ENCODE peak calls at places on chromosome 13, in five cellular contexts. One of them, this sample, is unnamed. For H3K36me3 and H3K27me3, the result is how much of the 10 kb centered on the place peaks cover.

GRCh38 chr13:73000027-73000674 is 58.7 kb upstream of the KLF5 start:
- DNase-seq in body of pancreas: no peak
- DNase-seq in aorta: no peak
- DNase-seq in cardiac muscle cell: peak
- DNase-seq in mammary epithelial cell: peak
- DNase-seq in this sample: no peak

GRCh38 chr13:46523972-46524737 is 28.8 kb upstream of the LRCH1 start:
- DNase-seq in body of pancreas: no peak
- DNase-seq in aorta: no peak
- DNase-seq in cardiac muscle cell: no peak
- DNase-seq in mammary epithelial cell: no peak
- DNase-seq in this sample: peak

GRCh38 chr13:19586904-19587634 is 25.7 kb upstream of the TPTE2 start:
- DNase-seq in body of pancreas: no peak
- DNase-seq in aorta: no peak
- DNase-seq in cardiac muscle cell: no peak
- DNase-seq in mammary epithelial cell: no peak
- DNase-seq in this sample: no peak

GRCh38 chr13:21637296-21637695 is 33.3 kb upstream of the MICU2 start:
- DNase-seq in body of pancreas: peak
- DNase-seq in aorta: no peak
- DNase-seq in cardiac muscle cell: no peak
- DNase-seq in mammary epithelial cell: peak
- DNase-seq in this sample: peak

GRCh38 chr13:79631260-79631659 is 150.3 kb downstream of the NDFIP2 start:
- DNase-seq in body of pancreas: no peak
- DNase-seq in aorta: no peak
- DNase-seq in cardiac muscle cell: no peak
- DNase-seq in mammary epithelial cell: peak
- DNase-seq in this sample: peak

GRCh38 chr13:85108356-85108755 is 690.9 kb downstream of the SLITRK6 start:
- DNase-seq in body of pancreas: no peak
- DNase-seq in aorta: no peak
- DNase-seq in cardiac muscle cell: no peak
- DNase-seq in mammary epithelial cell: peak
- DNase-seq in this sample: no peak

GRCh38 chr13:95784161-95784880 is 107.4 kb downstream of the DNAJC3 start:
- DNase-seq in body of pancreas: no peak
- DNase-seq in aorta: no peak
- DNase-seq in cardiac muscle cell: no peak
- DNase-seq in mammary epithelial cell: peak
- DNase-seq in this sample: peak

GRCh38 chr13:102293723-102294122 is 108.1 kb downstream of the FGF14 start:
- DNase-seq in body of pancreas: no peak
- DNase-seq in aorta: no peak
- DNase-seq in cardiac muscle cell: no peak
- DNase-seq in mammary epithelial cell: no peak
- DNase-seq in this sample: no peak

GRCh38 chr13:72151241-72151640 is 284.2 kb upstream of the DACH1 start:
- DNase-seq in body of pancreas: no peak
- DNase-seq in aorta: no peak
- DNase-seq in cardiac muscle cell: no peak
- DNase-seq in mammary epithelial cell: peak
- DNase-seq in this sample: no peak

GRCh38 chr13:79933389-79933788 is 407.5 kb downstream of the SPRY2 start:
- DNase-seq in body of pancreas: no peak
- DNase-seq in aorta: no peak
- DNase-seq in cardiac muscle cell: no peak
- DNase-seq in mammary epithelial cell: no peak
- DNase-seq in this sample: no peak

GRCh38 chr13:112165712-112166111 is 98.8 kb downstream of the SOX1 start:
- DNase-seq in body of pancreas: no peak
- DNase-seq in aorta: peak
- DNase-seq in cardiac muscle cell: no peak
- DNase-seq in mammary epithelial cell: no peak
- DNase-seq in this sample: no peak

GRCh38 chr13:26517931-26518330 is 39.6 kb upstream of the WASF3 start:
- DNase-seq in body of pancreas: no peak
- DNase-seq in aorta: no peak
- DNase-seq in cardiac muscle cell: no peak
- DNase-seq in mammary epithelial cell: no peak
- DNase-seq in this sample: no peak

GRCh38 chr13:22107549-22107948 is 436.7 kb downstream of the FGF9 start:
- DNase-seq in body of pancreas: peak
- DNase-seq in aorta: no peak
- DNase-seq in cardiac muscle cell: no peak
- DNase-seq in mammary epithelial cell: no peak
- DNase-seq in this sample: no peak

GRCh38 chr13:95676100-95676774 is 702 bp upstream of the DNAJC3 start:
- DNase-seq in body of pancreas: peak
- DNase-seq in aorta: no peak
- DNase-seq in cardiac muscle cell: no peak
- DNase-seq in mammary epithelial cell: peak
- DNase-seq in this sample: peak

GRCh38 chr13:27120811-27121210 is 50.8 kb downstream of the USP12 start:
- DNase-seq in body of pancreas: no peak
- DNase-seq in aorta: no peak
- DNase-seq in cardiac muscle cell: no peak
- DNase-seq in mammary epithelial cell: no peak
- DNase-seq in this sample: no peak

GRCh38 chr13:26557393-26558073 is at the start of gene WASF3:
- DNase-seq in body of pancreas: peak
- DNase-seq in aorta: peak
- DNase-seq in cardiac muscle cell: peak
- DNase-seq in mammary epithelial cell: peak
- DNase-seq in this sample: peak

GRCh38 chr13:47656651-47657050 is 344.4 kb downstream of the SUCLA2 start:
- DNase-seq in body of pancreas: no peak
- DNase-seq in aorta: no peak
- DNase-seq in cardiac muscle cell: no peak
- DNase-seq in mammary epithelial cell: no peak
- DNase-seq in this sample: no peak

GRCh38 chr13:80341771-80342271 is 895 bp upstream of the SPRY2 start:
- DNase-seq in body of pancreas: peak
- DNase-seq in aorta: no peak
- DNase-seq in cardiac muscle cell: peak
- DNase-seq in mammary epithelial cell: no peak
- DNase-seq in this sample: peak

GRCh38 chr13:90105881-90106496 is 1241.5 kb upstream of the MIR17HG start:
- DNase-seq in body of pancreas: no peak
- DNase-seq in aorta: no peak
- DNase-seq in cardiac muscle cell: no peak
- DNase-seq in mammary epithelial cell: no peak
- DNase-seq in this sample: no peak

GRCh38 chr13:24036115-24036514 is 124.4 kb upstream of the SPATA13 start:
- DNase-seq in body of pancreas: no peak
- DNase-seq in aorta: no peak
- DNase-seq in cardiac muscle cell: no peak
- DNase-seq in mammary epithelial cell: no peak
- DNase-seq in this sample: no peak

GRCh38 chr13:36414461-36414860 is 17.8 kb upstream of the CCNA1 start:
- DNase-seq in body of pancreas: no peak
- DNase-seq in aorta: no peak
- DNase-seq in cardiac muscle cell: no peak
- DNase-seq in mammary epithelial cell: no peak
- DNase-seq in this sample: no peak

GRCh38 chr13:101053289-101053688 is 363.0 kb downstream of the NALCN start:
- DNase-seq in body of pancreas: no peak
- DNase-seq in aorta: no peak
- DNase-seq in cardiac muscle cell: no peak
- DNase-seq in mammary epithelial cell: no peak
- DNase-seq in this sample: no peak

DNA sequence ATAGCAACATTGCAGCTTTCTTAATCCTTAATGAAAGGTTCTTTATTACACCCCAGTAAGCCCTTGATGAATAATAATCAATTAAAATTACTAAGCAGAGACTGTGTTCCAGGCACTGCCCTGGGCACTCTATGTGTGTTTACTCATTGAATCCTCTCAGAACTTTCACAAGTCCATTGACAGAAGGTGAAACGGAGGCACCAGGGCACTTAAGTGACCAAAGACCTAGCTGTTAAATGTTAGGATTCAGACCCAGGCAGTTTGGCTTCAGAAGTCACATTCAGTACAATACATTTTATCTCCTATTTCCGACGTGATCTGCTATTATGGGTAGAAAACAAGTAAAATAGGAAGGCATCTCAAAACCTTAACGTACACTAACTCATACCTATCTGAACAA is 2.7 kb downstream of the GPR183 start:
- DNase-seq in body of pancreas: no peak
- DNase-seq in aorta: no peak
- DNase-seq in cardiac muscle cell: no peak
- DNase-seq in mammary epithelial cell: no peak
- DNase-seq in this sample: no peak
- H3K36me3 ChIP-seq in body of pancreas: under half
- H3K36me3 ChIP-seq in aorta: under half
- H3K36me3 ChIP-seq in cardiac muscle cell: under half
- H3K36me3 ChIP-seq in mammary epithelial cell: under half
- H3K36me3 ChIP-seq in this sample: under half

GRCh38 chr13:28819046-28819747 is 942 bp upstream of the MTUS2 start:
- DNase-seq in body of pancreas: no peak
- DNase-seq in aorta: no peak
- DNase-seq in cardiac muscle cell: peak
- DNase-seq in mammary epithelial cell: peak
- DNase-seq in this sample: peak

GRCh38 chr13:28822161-28822560 is 2.0 kb downstream of the MTUS2 start:
- DNase-seq in body of pancreas: no peak
- DNase-seq in aorta: no peak
- DNase-seq in cardiac muscle cell: no peak
- DNase-seq in mammary epithelial cell: no peak
- DNase-seq in this sample: no peak

GRCh38 chr13:28822801-28823200 is 2.7 kb downstream of the MTUS2 start:
- DNase-seq in body of pancreas: no peak
- DNase-seq in aorta: no peak
- DNase-seq in cardiac muscle cell: no peak
- DNase-seq in mammary epithelial cell: no peak
- DNase-seq in this sample: no peak

GRCh38 chr13:28819748-28820098 is 416 bp upstream of the MTUS2 start:
- DNase-seq in body of pancreas: peak
- DNase-seq in aorta: peak
- DNase-seq in cardiac muscle cell: peak
- DNase-seq in mammary epithelial cell: no peak
- DNase-seq in this sample: peak

DNA sequence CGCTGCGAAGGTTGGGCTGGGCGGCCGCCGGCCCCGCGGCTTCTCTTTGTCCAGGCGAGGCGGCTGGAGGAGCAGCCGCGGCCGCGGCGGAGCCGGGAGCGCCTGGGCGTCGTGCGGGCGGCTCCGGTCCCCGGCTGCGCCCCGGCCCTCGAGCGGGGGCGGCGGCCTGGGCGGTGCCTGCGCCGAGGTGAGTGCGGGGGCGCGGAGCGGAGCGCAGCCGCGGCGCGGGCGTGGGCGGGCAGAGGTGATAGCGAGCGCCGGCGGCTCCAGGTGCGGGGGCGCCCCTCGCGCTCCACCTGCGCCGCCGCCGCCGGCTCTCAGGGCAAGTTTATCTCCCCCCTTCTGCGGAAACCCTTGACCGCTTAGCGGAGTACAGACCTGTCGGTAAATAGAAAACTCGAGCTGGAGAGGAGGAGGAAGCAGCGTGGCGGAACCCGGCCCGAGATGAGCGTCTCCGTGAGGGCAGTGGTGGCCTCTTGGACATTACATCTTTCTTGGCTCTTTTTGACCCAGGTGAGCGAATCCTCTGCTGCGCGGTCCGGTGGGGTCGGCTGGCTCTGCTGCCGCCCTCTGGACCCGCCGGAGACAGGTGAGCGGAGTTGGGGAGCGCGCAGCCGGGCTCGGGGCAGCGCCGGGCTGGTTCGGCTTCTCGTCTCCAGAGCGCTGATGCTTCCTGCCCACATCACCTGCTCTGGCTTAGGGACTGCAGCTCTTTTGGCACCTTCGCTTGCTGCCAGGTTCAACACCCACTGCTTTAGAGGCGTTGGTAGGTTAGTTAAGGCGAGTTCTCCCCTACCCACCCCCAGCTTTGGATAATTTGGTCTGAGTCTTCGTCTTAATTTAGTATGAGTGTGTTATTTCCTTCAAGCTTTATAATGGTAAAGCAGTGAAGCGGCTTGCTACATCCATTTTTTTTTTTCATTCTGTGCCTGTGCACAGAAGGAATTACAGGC is at the start of gene MTUS2:
- DNase-seq in body of pancreas: no peak
- DNase-seq in aorta: no peak
- DNase-seq in cardiac muscle cell: peak
- DNase-seq in mammary epithelial cell: peak
- DNase-seq in this sample: no peak
- H3K27me3 ChIP-seq in body of pancreas: under half
- H3K27me3 ChIP-seq in aorta: under half
- H3K27me3 ChIP-seq in cardiac muscle cell: half or more
- H3K27me3 ChIP-seq in mammary epithelial cell: under half
- H3K27me3 ChIP-seq in this sample: under half

DNA sequence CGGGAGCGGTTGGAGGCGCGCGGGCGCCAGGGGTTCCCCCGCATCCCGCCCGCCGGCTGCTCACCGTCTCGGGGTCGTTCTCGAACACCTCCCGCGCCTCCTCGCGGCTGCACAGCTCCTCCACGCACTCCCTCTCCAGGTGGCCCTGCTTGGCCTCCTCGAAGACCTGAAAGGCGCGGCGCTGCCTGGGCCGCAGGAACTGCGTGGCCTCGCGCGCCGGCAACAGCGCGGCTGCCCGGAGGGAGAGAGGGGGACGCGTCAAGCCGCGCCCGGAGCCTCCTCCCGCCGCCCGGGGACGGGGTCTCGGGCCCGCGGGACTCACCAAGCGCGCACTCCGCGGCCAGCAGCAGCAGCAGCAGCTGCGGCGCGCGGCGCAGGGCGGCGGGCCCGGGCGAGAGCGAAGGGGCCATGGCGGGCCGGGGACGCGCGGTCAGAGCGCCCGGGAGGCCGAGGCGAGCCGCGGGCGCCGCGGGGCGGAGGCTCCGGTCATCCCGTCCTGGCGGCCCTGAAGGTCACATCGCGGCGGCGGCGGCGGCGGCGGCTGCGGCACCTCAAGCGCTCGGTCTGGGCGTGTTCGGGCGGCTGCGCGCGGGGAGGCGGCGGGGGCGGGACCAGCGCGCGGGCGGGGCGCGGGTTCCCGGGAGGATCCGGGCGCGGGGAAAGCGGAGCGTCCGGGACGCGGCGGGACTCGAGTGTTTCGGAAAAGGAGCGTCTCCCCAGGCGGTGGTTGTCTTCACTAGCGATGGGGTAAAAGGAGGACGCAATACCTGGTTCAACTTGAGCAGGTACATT is at the start of gene GAS6:
- DNase-seq in body of pancreas: peak
- DNase-seq in aorta: peak
- DNase-seq in cardiac muscle cell: peak
- DNase-seq in mammary epithelial cell: peak
- DNase-seq in this sample: peak
- H3K4me3 ChIP-seq in body of pancreas: peak
- H3K4me3 ChIP-seq in aorta: peak
- H3K4me3 ChIP-seq in cardiac muscle cell: peak
- H3K4me3 ChIP-seq in mammary epithelial cell: peak
- H3K4me3 ChIP-seq in this sample: peak

DNA sequence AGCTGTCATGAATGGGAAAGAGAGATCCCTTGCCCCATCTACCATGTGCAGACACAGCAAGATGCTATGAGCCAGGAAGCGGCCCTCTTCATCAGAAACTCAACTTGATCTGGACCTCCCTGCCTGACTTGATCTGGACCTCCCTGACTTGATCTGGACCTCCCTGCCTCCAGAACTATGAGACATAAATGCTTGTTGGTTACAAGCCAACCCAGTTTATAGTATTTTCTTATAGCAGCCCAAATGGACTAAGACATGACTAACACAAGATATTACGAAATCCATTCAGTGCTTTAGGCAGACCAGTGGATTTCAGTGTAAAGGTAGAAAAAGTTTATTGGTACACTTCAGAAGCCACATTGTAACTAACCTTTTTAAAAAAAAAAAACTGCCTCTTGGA is 15.6 kb downstream of the PCID2 start:
- DNase-seq in body of pancreas: no peak
- DNase-seq in aorta: no peak
- DNase-seq in cardiac muscle cell: no peak
- DNase-seq in mammary epithelial cell: peak
- DNase-seq in this sample: no peak
- H3K36me3 ChIP-seq in body of pancreas: under half
- H3K36me3 ChIP-seq in aorta: under half
- H3K36me3 ChIP-seq in cardiac muscle cell: under half
- H3K36me3 ChIP-seq in mammary epithelial cell: under half
- H3K36me3 ChIP-seq in this sample: half or more